ENCODE peak calls at places on chromosomes 16 and 17, in nine cellular contexts. L is AG10803, S is IMR-90, M is OCI-LY7, T is left ventricle myocardium inferior, P is PC-9, D is colonic mucosa, Z is GM06990, J is AG09309. V is an unnamed sample.
A peak's percentile ranks its signal among the peaks of the same experiment; 100 is the strongest.

GRCh38 chr16:28494141-28494851 is at the start of gene APOBR:
- DNase-seq in T (peak; percentile 30), Z (peak; percentile 80), D (peak; percentile 80), L (no peak), M (peak; percentile 88), P (no peak), S (no peak), J (no peak), V (no peak)

GRCh38 chr17:80720624-80721577 is 176.3 kb downstream of the RPTOR start:
- DNase-seq in J (no peak), Z (no peak), L (peak; percentile 58), S (peak; percentile 86), T (no peak), P (peak; percentile 31), M (peak; percentile 91), D (no peak), V (peak; percentile 66)

GRCh38 chr17:79984045-79984840 is 51.4 kb downstream of the TBC1D16 start:
- DNase-seq in M (no peak), J (no peak), L (no peak), Z (no peak), D (no peak), P (no peak), S (no peak), T (no peak), V (no peak)

GRCh38 chr17:45262516-45263476 is 902 bp upstream of the SPATA32 start:
- DNase-seq in M (no peak), D (no peak), Z (no peak), P (peak; percentile 34), T (no peak), S (peak; percentile 73), L (peak; percentile 39), J (no peak), V (peak; percentile 56)

GRCh38 chr16:11056090-11056988 is 112.0 kb downstream of the CLEC16A start:
- DNase-seq in T (no peak), L (peak; percentile 54), J (no peak), P (no peak), Z (no peak), S (peak; percentile 48), M (no peak), D (no peak), V (no peak)

GRCh38 chr17:76554131-76554530 is 14.3 kb downstream of the PRCD start:
- DNase-seq in S (no peak), D (no peak), M (no peak), L (no peak), T (peak; percentile 75), Z (no peak), J (no peak), P (no peak), V (no peak)

GRCh38 chr17:4881761-4882555 is 17.4 kb upstream of the C17orf107 start:
- DNase-seq in T (peak; percentile 58), P (peak; percentile 76), L (no peak), D (peak; percentile 74), M (peak; percentile 65), J (no peak), S (peak; percentile 12), Z (no peak), V (no peak)

GRCh38 chr16:57341441-57342303 is 16.9 kb upstream of the CCL22 start:
- DNase-seq in M (no peak), Z (no peak), P (peak; percentile 89), J (peak; percentile 86), D (peak; percentile 88), S (peak; percentile 86), T (no peak), L (peak; percentile 96), V (peak; percentile 85)

GRCh38 chr16:69131167-69131748 is 1.1 kb downstream of the CHTF8 start:
- DNase-seq in L (no peak), J (no peak), D (peak; percentile 28), S (peak; percentile 24), Z (no peak), T (no peak), M (peak; percentile 69), P (no peak), V (no peak)

GRCh38 chr16:50393461-50394214 is 24.9 kb upstream of the BRD7 start:
- DNase-seq in S (no peak), D (no peak), Z (no peak), J (no peak), T (no peak), P (no peak), L (no peak), M (no peak), V (no peak)

GRCh38 chr17:59361916-59362810 is 30.7 kb downstream of the YPEL2 start:
- DNase-seq in J (peak; percentile 74), P (no peak), T (no peak), L (peak; percentile 94), S (peak; percentile 93), D (no peak), Z (peak; percentile 38), M (peak; percentile 79), V (peak; percentile 83)

GRCh38 chr17:59361386-59361785 is 29.9 kb downstream of the YPEL2 start:
- DNase-seq in S (peak; percentile 81), M (no peak), P (no peak), Z (no peak), D (no peak), T (no peak), J (peak; percentile 91), L (peak; percentile 93), V (peak; percentile 85)

GRCh38 chr17:59365383-59365981 is 34.0 kb downstream of the YPEL2 start:
- DNase-seq in Z (no peak), D (no peak), T (no peak), S (no peak), M (peak; percentile 35), L (no peak), P (no peak), J (no peak), V (no peak)

GRCh38 chr17:59366040-59366757 is 34.7 kb downstream of the YPEL2 start:
- DNase-seq in L (no peak), M (no peak), J (no peak), T (no peak), D (no peak), S (no peak), Z (no peak), P (no peak), V (no peak)

DNA sequence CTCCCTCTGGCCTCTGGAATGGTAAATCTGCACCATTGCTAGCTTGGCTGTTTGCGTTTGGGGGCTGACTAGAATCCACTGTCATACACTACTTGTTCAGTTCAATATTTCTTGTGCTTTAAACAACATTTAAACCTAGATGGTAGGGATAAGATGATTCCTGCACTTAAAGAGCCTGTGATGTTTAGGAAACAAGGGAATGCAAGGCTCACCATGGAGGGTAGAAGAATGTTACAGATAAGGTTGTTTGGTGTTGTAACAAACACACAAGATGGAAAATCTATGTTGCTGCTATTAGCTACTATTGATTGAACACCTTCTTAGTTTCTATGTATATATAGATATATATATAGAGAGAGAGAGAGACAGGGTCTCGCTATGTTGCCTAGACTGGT is 31.4 kb downstream of the YPEL2 start:
- DNase-seq in Z (no peak), L (no peak), D (no peak), M (no peak), T (no peak), S (no peak), J (no peak), P (no peak), V (no peak)
- H3K4me3 ChIP-seq in Z (peak overlapping the region; percentile 19), L (peak overlapping the region; percentile 34), D (no peak overlapping the region), M (peak overlapping the region; percentile 46), T (peak overlapping the region; percentile 13), S (no peak overlapping the region), J (no peak overlapping the region), P (no peak overlapping the region), V (no peak overlapping the region)

GRCh38 chr16:73056383-73056782 is 8.5 kb upstream of the ZFHX3 start:
- DNase-seq in T (no peak), L (no peak), M (no peak), Z (no peak), D (no peak), J (no peak), S (no peak), P (no peak), V (no peak)
- H3K4me3 ChIP-seq in T (peak overlapping the region; percentile 89), L (peak overlapping the region; percentile 65), M (no peak overlapping the region), Z (no peak overlapping the region), D (no peak overlapping the region), J (peak overlapping the region; percentile 69), S (peak overlapping the region; percentile 82), P (peak overlapping the region; percentile 81), V (peak overlapping the region; percentile 66)

DNA sequence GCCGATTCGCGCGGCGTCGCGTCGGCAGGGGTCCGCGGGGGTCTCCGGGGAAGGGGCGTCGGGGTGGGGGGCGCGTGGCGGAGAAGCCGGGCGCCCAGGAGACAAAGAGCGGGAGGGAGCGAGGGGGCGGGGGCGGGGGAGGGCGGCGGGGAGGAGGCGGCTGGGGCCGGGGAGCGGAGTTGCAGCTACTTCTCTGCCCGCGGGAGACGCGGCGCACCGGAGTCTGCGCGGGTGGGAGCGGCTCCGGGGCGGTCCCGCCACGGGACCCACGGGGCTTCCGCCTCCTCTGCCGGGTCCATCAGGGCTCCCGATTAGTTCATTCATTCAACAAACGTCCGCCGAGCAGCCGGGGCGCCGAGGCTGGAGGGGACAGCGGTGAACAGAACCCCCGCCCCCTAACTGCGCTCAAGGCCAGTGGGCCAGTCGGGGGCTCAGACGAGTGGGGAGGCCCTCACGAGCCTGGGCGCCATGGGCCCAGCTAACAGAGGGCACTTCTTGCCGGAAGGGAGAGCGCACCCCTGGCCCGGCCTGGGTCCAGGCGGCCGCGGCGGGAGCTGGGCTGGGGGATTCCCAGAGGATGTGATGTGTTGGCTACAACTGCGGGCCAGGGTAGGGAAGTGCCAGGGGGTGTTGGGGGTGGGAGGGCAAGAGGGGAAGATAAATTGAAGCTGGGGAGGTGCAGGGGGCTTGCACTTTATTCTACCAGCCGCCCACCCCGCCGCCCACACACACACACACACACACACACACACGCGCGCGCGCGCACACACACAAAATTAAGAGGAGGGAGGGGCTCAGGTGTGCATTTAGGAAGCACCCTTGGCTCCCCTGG is at the start of gene SAMD14:
- DNase-seq in L (peak; percentile 28), T (no peak), D (no peak), Z (peak; percentile 50), M (no peak), S (peak; percentile 25), P (no peak), J (no peak), V (no peak)
- H3K4me3 ChIP-seq in L (peak within 1 kb of the TSS; percentile 59), T (peak within 1 kb of the TSS; percentile 66), D (peak within 1 kb of the TSS; percentile 33), Z (peak within 1 kb of the TSS; percentile 65), M (peak within 1 kb of the TSS; percentile 36), S (peak within 1 kb of the TSS; percentile 64), P (no peak within 1 kb of the TSS), J (peak within 1 kb of the TSS; percentile 57), V (peak within 1 kb of the TSS; percentile 59)

DNA sequence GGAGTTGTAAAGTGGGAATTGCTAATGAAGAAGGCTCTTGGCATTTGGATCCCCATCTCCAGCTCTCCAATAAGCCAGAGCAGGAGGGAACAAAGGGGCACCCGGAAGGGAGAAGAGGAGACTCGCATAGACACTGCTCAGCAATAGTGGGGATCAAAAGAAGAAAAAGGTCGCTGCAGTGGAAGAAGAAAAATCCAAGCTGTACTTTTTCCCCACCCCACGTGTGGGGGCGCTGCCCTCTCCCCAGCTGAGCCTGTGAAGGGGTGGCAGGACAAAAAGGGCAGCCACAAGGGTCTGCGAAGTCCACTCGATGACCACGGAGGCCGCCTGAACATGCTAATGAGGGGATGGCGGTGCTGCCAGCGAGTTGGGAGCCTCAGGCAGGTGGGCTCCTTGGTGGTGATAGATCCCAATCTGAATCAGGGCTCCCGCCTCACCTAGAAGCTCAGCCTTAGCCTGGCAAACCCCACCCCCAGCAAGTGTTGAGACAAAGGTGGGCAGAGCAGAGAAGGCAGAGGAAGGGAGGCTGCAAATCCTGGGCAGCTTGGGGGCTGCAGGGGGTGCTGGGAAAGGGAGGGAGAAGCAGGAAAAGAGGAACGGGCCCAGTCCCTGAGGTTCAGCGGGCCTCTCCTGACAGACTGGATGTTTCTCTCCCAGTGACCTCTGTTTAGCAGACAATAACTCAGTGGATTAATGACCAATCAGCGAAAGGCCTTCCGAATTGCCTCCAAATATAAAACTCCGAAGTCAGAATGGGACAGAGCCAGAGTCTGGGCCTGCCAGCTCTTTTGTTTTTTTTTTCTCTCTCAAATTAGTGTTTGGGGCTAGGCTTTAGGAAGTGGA is 14.9 kb upstream of the HOXB2 start:
- DNase-seq in L (no peak), D (no peak), M (no peak), S (no peak), P (no peak), Z (no peak), T (no peak), J (no peak), V (no peak)
- H3K4me3 ChIP-seq in L (no peak overlapping the region), D (no peak overlapping the region), M (no peak overlapping the region), S (peak overlapping the region; percentile 30), P (no peak overlapping the region), Z (no peak overlapping the region), T (no peak overlapping the region), J (no peak overlapping the region), V (no peak overlapping the region)

V was measured in skeletal muscle cell.